ENCODE peak calls at places on chromosomes 12 and 14, in seven cellular contexts. B is HCT116, D is glutamatergic neuron, G is heart right ventricle, K is astrocyte of the spinal cord, X is cardiac fibroblast, T is mesothelial cell of epicardium. F is an unnamed sample.

GRCh38 chr12:130134563-130134915 is 27.7 kb upstream of the FZD10 start:
- DNase-seq in K (no peak), T (no peak), X (no peak), G (no peak), B (no peak), D (no peak), F (no peak)

GRCh38 chr12:115672506-115673080 is 604.9 kb downstream of the MED13L start:
- DNase-seq in B (no peak), G (no peak), K (no peak), X (no peak), D (no peak), T (no peak), F (no peak)

GRCh38 chr12:96141216-96141944 is 52.8 kb upstream of the ELK3 start:
- DNase-seq in X (peak; percentile 68), T (no peak), B (no peak), K (peak; percentile 61), G (no peak), D (no peak), F (peak; percentile 42)

GRCh38 chr12:109535863-109536250 is 37.4 kb downstream of the MMAB start:
- DNase-seq in B (no peak), T (no peak), D (no peak), K (no peak), G (no peak), X (no peak), F (no peak)

GRCh38 chr14:96251656-96252155 is 4.3 kb upstream of the BDKRB1 start:
- DNase-seq in X (no peak), T (no peak), D (no peak), K (no peak), G (no peak), B (no peak), F (no peak)

GRCh38 chr14:99568567-99569560 is 35.1 kb downstream of the CCDC85C start:
- DNase-seq in K (peak; percentile 54), X (peak; percentile 70), B (no peak), D (no peak), T (no peak), G (peak; percentile 59), F (peak; percentile 65)

GRCh38 chr14:91882369-91882768 is 15.0 kb upstream of the TC2N start:
- DNase-seq in X (no peak), B (no peak), G (no peak), T (no peak), D (no peak), K (no peak), F (no peak)

GRCh38 chr12:47705571-47706425 is at the start of gene RPAP3:
- DNase-seq in G (peak; percentile 97), D (peak; percentile 99), K (peak; percentile 94), T (peak; percentile 91), B (peak; percentile 76), X (peak; percentile 93), F (peak; percentile 90)

GRCh38 chr14:86802726-86803125 is 1190.3 kb downstream of the GALC start:
- DNase-seq in K (peak; percentile 5), X (no peak), D (no peak), T (no peak), B (no peak), G (no peak), F (no peak)

GRCh38 chr14:79074501-79074900 is 904.3 kb downstream of the NRXN3 start:
- DNase-seq in X (no peak), T (no peak), D (no peak), G (no peak), B (no peak), K (no peak), F (no peak)

GRCh38 chr14:60768602-60769001 is 34.0 kb downstream of the MNAT1 start:
- DNase-seq in B (no peak), G (no peak), D (no peak), K (no peak), T (no peak), X (no peak), F (peak; percentile 15)

GRCh38 chr12:33588082-33588712 is 148.6 kb upstream of the SYT10 start:
- DNase-seq in K (peak; percentile 61), T (no peak), X (no peak), G (no peak), D (no peak), B (no peak), F (peak; percentile 10)

GRCh38 chr12:111529424-111530368 is 69.4 kb downstream of the ATXN2 start:
- DNase-seq in G (peak; percentile 27), B (peak; percentile 34), K (peak; percentile 61), D (peak; percentile 66), X (peak; percentile 75), T (no peak), F (peak; percentile 36)

GRCh38 chr12:43357141-43357540 is 194.9 kb downstream of the ADAMTS20 start:
- DNase-seq in K (no peak), G (no peak), D (no peak), X (no peak), T (no peak), B (no peak), F (no peak)

GRCh38 chr12:89529738-89530137 is 3.9 kb upstream of the POC1B start:
- DNase-seq in K (peak; percentile 68), G (no peak), X (peak; percentile 76), B (no peak), D (no peak), T (no peak), F (peak; percentile 58)

GRCh38 chr12:27808831-27809230 is 28.8 kb upstream of the MANSC4 start:
- DNase-seq in X (no peak), G (no peak), K (no peak), D (no peak), B (no peak), T (no peak), F (no peak)

GRCh38 chr14:103329421-103330347 is 4.4 kb upstream of the EIF5 start:
- DNase-seq in D (no peak), B (no peak), G (no peak), T (no peak), X (peak; percentile 81), K (no peak), F (no peak)

GRCh38 chr14:30115756-30116155 is 188.1 kb upstream of the PRKD1 start:
- DNase-seq in K (peak; percentile 27), B (no peak), G (no peak), T (no peak), D (no peak), X (no peak), F (no peak)

GRCh38 chr14:103058209-103059055 is 1.1 kb upstream of the CDC42BPB start:
- DNase-seq in K (peak; percentile 16), X (no peak), D (peak; percentile 42), T (no peak), G (no peak), B (no peak), F (no peak)

DNA sequence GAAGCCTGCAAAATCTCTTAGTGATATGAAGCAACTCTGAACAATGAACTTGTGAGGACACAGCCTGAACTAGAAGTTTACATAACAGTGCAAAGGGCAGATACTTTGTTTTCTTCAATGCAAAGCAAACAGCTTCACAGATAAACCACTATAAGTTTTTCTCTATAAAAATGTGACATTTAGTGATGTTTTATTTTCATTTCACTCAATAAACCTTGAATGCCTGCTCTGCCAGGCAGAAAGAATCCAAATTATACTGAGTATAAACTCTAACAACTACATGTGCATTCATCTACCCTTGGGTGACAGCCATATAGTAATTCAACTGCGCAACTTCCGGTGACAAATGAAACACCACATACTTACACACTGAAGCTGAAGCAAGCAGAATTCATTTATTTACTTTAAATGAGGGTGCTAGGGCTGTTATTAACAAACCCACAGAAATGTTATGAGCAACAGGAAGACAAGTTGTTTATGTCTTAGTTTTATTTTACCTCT is 10.3 kb downstream of the DCP1B start:
- DNase-seq in G (no peak), B (no peak), T (no peak), D (no peak), K (peak; percentile 50), X (peak; percentile 53), F (peak; percentile 43)
- TF ChIP-seq CTCF in G (no peak), B (no peak), T (no peak), D (no peak), K (no peak), X (no peak), F (no peak)

DNA sequence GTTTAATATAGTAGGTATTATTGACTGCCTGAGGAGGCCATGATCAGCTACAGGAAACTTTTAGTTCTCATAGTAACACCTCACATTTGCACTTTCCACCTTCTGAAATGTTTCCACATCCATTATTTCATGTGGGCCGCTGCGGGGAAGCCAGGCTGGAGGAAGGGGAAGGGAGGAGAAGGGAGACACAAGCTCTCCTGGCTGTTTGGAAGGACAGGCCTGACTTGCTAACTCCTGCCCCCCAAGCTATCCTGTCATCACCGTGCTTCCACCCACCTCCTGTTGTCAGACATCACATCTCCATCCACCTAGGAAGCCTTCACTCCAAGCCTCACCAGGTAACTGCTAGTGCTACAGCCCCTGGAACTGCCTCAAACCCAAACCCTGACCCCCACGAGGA is 9.5 kb downstream of the DPF3 start:
- DNase-seq in D (no peak), B (no peak), K (no peak), X (no peak), G (no peak), T (no peak), F (no peak)
- TF ChIP-seq CTCF in D (no peak), B (no peak), K (no peak), X (no peak), G (no peak), T (no peak), F (no peak)

GRCh38 chr12:48716493-48717251 is at the start of gene CCNT1:
- DNase-seq in K (peak; percentile 100), D (peak; percentile 98), T (peak; percentile 96), X (peak; percentile 100), B (peak; percentile 100), G (peak; percentile 97), F (peak; percentile 100)
- TF ChIP-seq CTCF in K (peak; percentile 34), D (peak; percentile 31), T (peak; percentile 21), X (peak; percentile 30), B (peak; percentile 26), G (peak; percentile 27), F (peak; percentile 57)

GRCh38 chr14:72609205-72609916 is 284.5 kb downstream of the DPF3 start:
- DNase-seq in B (no peak), G (no peak), D (no peak), T (no peak), K (no peak), X (no peak), F (no peak)

GRCh38 chr14:72611506-72611905 is 282.4 kb downstream of the DPF3 start:
- DNase-seq in D (no peak), B (no peak), K (no peak), G (no peak), T (no peak), X (no peak), F (no peak)

GRCh38 chr14:72608391-72609204 is 285.3 kb downstream of the DPF3 start:
- DNase-seq in B (peak; percentile 33), G (no peak), X (peak; percentile 74), K (peak; percentile 95), T (no peak), D (no peak), F (peak; percentile 96)

GRCh38 chr14:72610831-72611200 is 283.1 kb downstream of the DPF3 start:
- DNase-seq in T (no peak), X (no peak), B (no peak), G (no peak), K (no peak), D (no peak), F (no peak)

DNA sequence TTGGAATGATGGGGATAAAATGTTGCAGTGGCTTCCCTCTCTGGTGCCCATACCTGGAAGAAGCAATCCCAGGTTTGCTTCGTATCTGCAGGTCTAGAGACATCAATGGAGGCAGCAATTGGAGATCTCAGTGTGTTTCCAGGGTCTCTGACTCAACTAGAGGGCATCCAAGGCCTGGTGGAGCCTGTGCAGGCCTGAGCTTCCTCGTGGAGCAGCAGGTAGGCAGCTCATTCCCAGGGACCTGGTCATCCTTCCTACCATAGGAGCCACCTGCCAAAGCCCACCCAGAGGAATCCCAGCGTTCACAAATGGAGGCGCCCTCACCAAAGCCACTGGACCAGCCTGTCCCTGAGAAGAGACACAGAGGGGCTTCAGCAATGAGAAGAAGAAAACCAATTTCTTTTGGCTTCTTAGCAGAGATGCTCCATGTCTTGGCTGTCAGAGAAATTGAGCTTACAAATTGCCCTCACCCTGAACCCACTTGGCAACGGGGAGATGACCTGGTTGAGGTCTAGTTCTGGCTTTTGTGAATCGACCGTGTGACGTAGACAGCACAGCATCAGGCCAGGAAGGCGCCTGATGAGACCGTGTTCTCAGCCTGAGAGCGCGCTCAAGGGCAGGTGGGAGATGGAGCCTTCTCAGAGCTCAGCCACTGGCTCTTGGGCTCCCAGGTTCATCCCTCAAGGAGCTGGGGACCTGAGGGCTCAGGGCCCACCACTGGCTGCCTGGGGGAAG is 283.6 kb downstream of the DPF3 start:
- DNase-seq in K (no peak), G (no peak), T (no peak), D (no peak), B (no peak), X (no peak), F (no peak)
- TF ChIP-seq CTCF in K (no peak), G (no peak), T (no peak), D (no peak), B (no peak), X (no peak), F (no peak)

F was measured in HFFc6.